ENCODE peak calls at places on chromosomes 3 and 15, in four cellular contexts. C is T-helper 9 cell, E is amygdala, X is GM04504. S is an unnamed sample.

GRCh38 chr3:64693031-64693430 is 5.2 kb upstream of the ADAMTS9 start:
- DNase-seq in C (no peak), E (no peak), X (no peak), S (no peak)

GRCh38 chr15:76501726-76502125 is 165.2 kb downstream of the ISL2 start:
- DNase-seq in C (no peak), E (no peak), X (no peak), S (no peak)

GRCh38 chr15:74830868-74831267 is 4.4 kb downstream of the CPLX3 start:
- DNase-seq in C (no peak), E (no peak), X (no peak), S (no peak)

GRCh38 chr3:110743202-110743601 is 328.4 kb upstream of the NECTIN3 start:
- DNase-seq in C (no peak), E (no peak), X (no peak), S (no peak)

GRCh38 chr3:128867200-128868125 is 12.0 kb upstream of the ACAD9 start:
- DNase-seq in C (no peak), E (no peak), X (no peak), S (no peak)

GRCh38 chr3:101827211-101828174 is 21.8 kb upstream of the NFKBIZ start:
- DNase-seq in C (peak), E (no peak), X (no peak), S (peak)

GRCh38 chr15:91866971-91867372 is 13.5 kb downstream of the SLCO3A1 start:
- DNase-seq in C (no peak), E (no peak), X (no peak), S (no peak)

GRCh38 chr15:39465843-39466242 is 115.0 kb upstream of the THBS1 start:
- DNase-seq in C (no peak), E (no peak), X (no peak), S (peak)

GRCh38 chr3:105805402-105805801 is 63.4 kb downstream of the CBLB start:
- DNase-seq in C (no peak), E (no peak), X (no peak), S (no peak)

GRCh38 chr3:13654330-13655073 is 105.6 kb downstream of the FBLN2 start:
- DNase-seq in C (peak), E (no peak), X (no peak), S (no peak)

GRCh38 chr3:113002676-113003075 is 11.9 kb downstream of the GTPBP8 start:
- DNase-seq in C (no peak), E (no peak), X (no peak), S (no peak)

GRCh38 chr3:136994772-136995516 is 37.2 kb downstream of the IL20RB start:
- DNase-seq in C (no peak), E (no peak), X (peak), S (peak)

GRCh38 chr3:163863146-163863545 is 1215.2 kb downstream of the SI start:
- DNase-seq in C (no peak), E (no peak), X (no peak), S (no peak)

GRCh38 chr3:11764931-11765363 is 81.7 kb downstream of the TAMM41 start:
- DNase-seq in C (no peak), E (no peak), X (peak), S (peak)

GRCh38 chr3:196789773-196790419 is 50.2 kb downstream of the PAK2 start:
- DNase-seq in C (no peak), E (no peak), X (no peak), S (no peak)

GRCh38 chr15:48190932-48191573 is 412 bp upstream of the CTXN2 start:
- DNase-seq in C (peak), E (no peak), X (peak), S (peak)